ENCODE peak calls at places on chromosomes 4 and X, in six cellular contexts. One of them, this sample, is unnamed.

GRCh38 chr4:48654015-48654664 is 125.9 kb downstream of the FRYL start:
- DNase-seq in adrenal gland: no peak
- DNase-seq in mucosa of descending colon: no peak
- DNase-seq in CD8-positive, alpha-beta T cell: no peak
- DNase-seq in NCI-H1417: no peak
- DNase-seq in psoas muscle: no peak
- DNase-seq in this sample: no peak

GRCh38 chr4:53015681-53016080 is 153.6 kb downstream of the RASL11B start:
- DNase-seq in CD8-positive, alpha-beta T cell: no peak
- DNase-seq in NCI-H1417: peak; percentile 57
- DNase-seq in mucosa of descending colon: peak; percentile 25
- DNase-seq in adrenal gland: peak; percentile 71
- DNase-seq in psoas muscle: no peak
- DNase-seq in this sample: peak; percentile 66

GRCh38 chrX:10922158-10922557 is 189.0 kb upstream of the HCCS start:
- DNase-seq in adrenal gland: no peak
- DNase-seq in CD8-positive, alpha-beta T cell: no peak
- DNase-seq in psoas muscle: no peak
- DNase-seq in mucosa of descending colon: no peak
- DNase-seq in NCI-H1417: no peak
- DNase-seq in this sample: no peak

GRCh38 chr4:98745372-98745771 is 87.0 kb upstream of the TSPAN5 start:
- DNase-seq in adrenal gland: peak; percentile 60
- DNase-seq in psoas muscle: no peak
- DNase-seq in NCI-H1417: no peak
- DNase-seq in mucosa of descending colon: peak; percentile 49
- DNase-seq in CD8-positive, alpha-beta T cell: no peak
- DNase-seq in this sample: no peak

GRCh38 chrX:44344194-44344593 is 722 bp upstream of the EFHC2 start:
- DNase-seq in CD8-positive, alpha-beta T cell: peak; percentile 44
- DNase-seq in NCI-H1417: no peak
- DNase-seq in adrenal gland: no peak
- DNase-seq in psoas muscle: no peak
- DNase-seq in mucosa of descending colon: peak; percentile 24
- DNase-seq in this sample: peak; percentile 16

GRCh38 chrX:38313190-38313589 is 14.1 kb downstream of the RPGR start:
- DNase-seq in CD8-positive, alpha-beta T cell: no peak
- DNase-seq in psoas muscle: no peak
- DNase-seq in mucosa of descending colon: no peak
- DNase-seq in adrenal gland: no peak
- DNase-seq in NCI-H1417: no peak
- DNase-seq in this sample: no peak

GRCh38 chr4:62709618-62710252 is 1509.6 kb downstream of the ADGRL3 start:
- DNase-seq in NCI-H1417: peak; percentile 81
- DNase-seq in CD8-positive, alpha-beta T cell: no peak
- DNase-seq in psoas muscle: no peak
- DNase-seq in mucosa of descending colon: peak; percentile 28
- DNase-seq in adrenal gland: no peak
- DNase-seq in this sample: no peak

GRCh38 chr4:151004222-151004621 is 10.9 kb downstream of the LRBA start:
- DNase-seq in mucosa of descending colon: no peak
- DNase-seq in CD8-positive, alpha-beta T cell: no peak
- DNase-seq in NCI-H1417: no peak
- DNase-seq in adrenal gland: no peak
- DNase-seq in psoas muscle: no peak
- DNase-seq in this sample: no peak

GRCh38 chrX:96576358-96576757 is 108.3 kb upstream of the DIAPH2 start:
- DNase-seq in mucosa of descending colon: no peak
- DNase-seq in psoas muscle: no peak
- DNase-seq in adrenal gland: no peak
- DNase-seq in NCI-H1417: no peak
- DNase-seq in CD8-positive, alpha-beta T cell: no peak
- DNase-seq in this sample: no peak

GRCh38 chrX:49995021-49995731 is 72.8 kb downstream of the CLCN5 start:
- DNase-seq in NCI-H1417: no peak
- DNase-seq in CD8-positive, alpha-beta T cell: no peak
- DNase-seq in mucosa of descending colon: no peak
- DNase-seq in psoas muscle: no peak
- DNase-seq in adrenal gland: no peak
- DNase-seq in this sample: no peak

GRCh38 chr4:25563071-25563564 is 92.5 kb upstream of the SLC34A2 start:
- DNase-seq in mucosa of descending colon: peak; percentile 15
- DNase-seq in CD8-positive, alpha-beta T cell: no peak
- DNase-seq in adrenal gland: no peak
- DNase-seq in NCI-H1417: peak; percentile 91
- DNase-seq in psoas muscle: no peak
- DNase-seq in this sample: no peak

GRCh38 chr4:101418055-101418454 is 70.7 kb upstream of the PPP3CA start:
- DNase-seq in psoas muscle: no peak
- DNase-seq in mucosa of descending colon: peak; percentile 56
- DNase-seq in adrenal gland: no peak
- DNase-seq in CD8-positive, alpha-beta T cell: peak; percentile 44
- DNase-seq in NCI-H1417: no peak
- DNase-seq in this sample: no peak